ENCODE peak calls at places on chromosome 19, in five cellular contexts. V is left lung, N is bronchial epithelial cell, C is brain microvascular endothelial cell, Y is progenitor cell of endocrine pancreas. A is an unnamed sample.

GRCh38 chr19:10260141-10260584 is 8.1 kb downstream of the MRPL4 start:
- DNase-seq in V (peak), N (peak), C (no peak), Y (no peak), A (no peak)

GRCh38 chr19:46697142-46697960 is 19.6 kb downstream of the PRKD2 start:
- DNase-seq in V (peak), N (peak), C (peak), Y (peak), A (peak)

GRCh38 chr19:54436031-54436523 is 12.9 kb upstream of the LENG8 start:
- DNase-seq in V (no peak), N (no peak), C (no peak), Y (no peak), A (no peak)

GRCh38 chr19:4521170-4521887 is 3.0 kb upstream of the PLIN4 start:
- DNase-seq in V (no peak), N (no peak), C (no peak), Y (no peak), A (no peak)

GRCh38 chr19:45364696-45365095 is 5.7 kb downstream of the ERCC2 start:
- DNase-seq in V (no peak), N (no peak), C (no peak), Y (no peak), A (no peak)

GRCh38 chr19:40791996-40792395 is 7.0 kb upstream of the EGLN2 start:
- DNase-seq in V (no peak), N (no peak), C (no peak), Y (no peak), A (no peak)

GRCh38 chr19:35212241-35212640 is 16.3 kb downstream of the FAM187B start:
- DNase-seq in V (no peak), N (no peak), C (no peak), Y (no peak), A (no peak)

GRCh38 chr19:2711175-2711936 is 8.9 kb upstream of the GNG7 start:
- DNase-seq in V (no peak), N (peak), C (peak), Y (no peak), A (no peak)

GRCh38 chr19:16067205-16067938 is 8.9 kb upstream of the TPM4 start:
- DNase-seq in V (peak), N (peak), C (peak), Y (no peak), A (no peak)

GRCh38 chr19:35882074-35882832 is 13.9 kb downstream of the APLP1 start:
- DNase-seq in V (no peak), N (peak), C (peak), Y (no peak), A (no peak)

GRCh38 chr19:32581704-32582164 is 744 bp downstream of the PDCD5 start:
- DNase-seq in V (no peak), N (peak), C (peak), Y (no peak), A (no peak)

GRCh38 chr19:18290250-18291018 is 9.0 kb upstream of the JUND start:
- DNase-seq in V (peak), N (no peak), C (peak), Y (no peak), A (no peak)

GRCh38 chr19:4581381-4582111 is 22.1 kb upstream of the SEMA6B start:
- DNase-seq in V (no peak), N (no peak), C (no peak), Y (no peak), A (no peak)

GRCh38 chr19:58001895-58002369 is 688 bp downstream of the ZNF606 start:
- DNase-seq in V (no peak), N (no peak), C (peak), Y (no peak), A (no peak)

GRCh38 chr19:55069859-55070225 is 5.8 kb upstream of the EPS8L1 start:
- DNase-seq in V (no peak), N (no peak), C (no peak), Y (no peak), A (no peak)

GRCh38 chr19:4589579-4590410 is 30.3 kb upstream of the SEMA6B start:
- DNase-seq in V (no peak), N (no peak), C (no peak), Y (no peak), A (no peak)

GRCh38 chr19:47549341-47549768 is 23.6 kb downstream of the ZNF541 start:
- DNase-seq in V (peak), N (no peak), C (no peak), Y (no peak), A (no peak)

GRCh38 chr19:7263066-7263465 is 31.1 kb downstream of the INSR start:
- DNase-seq in V (no peak), N (no peak), C (no peak), Y (no peak), A (no peak)

GRCh38 chr19:41334793-41335192 is 18.9 kb downstream of the TGFB1 start:
- DNase-seq in V (no peak), N (no peak), C (no peak), Y (no peak), A (no peak)

GRCh38 chr19:48963371-48964204 is 1.5 kb upstream of the FTL start:
- DNase-seq in V (peak), N (peak), C (no peak), Y (peak), A (peak)

GRCh38 chr19:44596428-44597130 is 16.8 kb upstream of the IGSF23 start:
- DNase-seq in V (no peak), N (no peak), C (no peak), Y (no peak), A (no peak)

GRCh38 chr19:21221653-21222052 is 79.8 kb downstream of the ZNF431 start:
- DNase-seq in V (no peak), N (no peak), C (no peak), Y (no peak), A (no peak)

GRCh38 chr19:6010107-6010506 is 32.2 kb upstream of the RANBP3 start:
- DNase-seq in V (no peak), N (no peak), C (no peak), Y (no peak), A (no peak)

GRCh38 chr19:16074488-16075365 is 1.6 kb upstream of the TPM4 start:
- DNase-seq in V (peak), N (no peak), C (no peak), Y (no peak), A (no peak)

GRCh38 chr19:17530586-17530985 is 19.1 kb downstream of the PGLS start:
- DNase-seq in V (no peak), N (no peak), C (no peak), Y (no peak), A (no peak)

GRCh38 chr19:44869728-44870470 is 21.2 kb upstream of the TOMM40 start:
- DNase-seq in V (peak), N (no peak), C (peak), Y (no peak), A (no peak)

GRCh38 chr19:45293682-45294081 is 29.0 kb downstream of the CKM start:
- DNase-seq in V (no peak), N (peak), C (no peak), Y (no peak), A (no peak)

GRCh38 chr19:24048261-24048660 is 38.7 kb upstream of the ZNF254 start:
- DNase-seq in V (no peak), N (no peak), C (no peak), Y (no peak), A (no peak)

GRCh38 chr19:19079571-19079970 is 15.8 kb downstream of the SLC25A42 start:
- DNase-seq in V (no peak), N (no peak), C (no peak), Y (no peak), A (no peak)

GRCh38 chr19:5028229-5028886 is 59.4 kb downstream of the KDM4B start:
- DNase-seq in V (no peak), N (no peak), C (no peak), Y (no peak), A (no peak)

GRCh38 chr19:17703823-17704463 is 15.3 kb upstream of the MAP1S start:
- DNase-seq in V (no peak), N (peak), C (peak), Y (no peak), A (peak)

GRCh38 chr19:49502866-49503581 is 6.8 kb downstream of the RPS11 start:
- DNase-seq in V (no peak), N (peak), C (peak), Y (no peak), A (no peak)

GRCh38 chr19:55670280-55671053 is 4.6 kb upstream of the EPN1 start:
- DNase-seq in V (peak), N (no peak), C (no peak), Y (no peak), A (no peak)

GRCh38 chr19:55638864-55639359 is 1.9 kb upstream of the ZNF580 start:
- DNase-seq in V (no peak), N (no peak), C (no peak), Y (no peak), A (no peak)

GRCh38 chr19:6071103-6071485 is 39.2 kb downstream of the RFX2 start:
- DNase-seq in V (no peak), N (peak), C (no peak), Y (no peak), A (no peak)

GRCh38 chr19:53980553-53981407 is 10.7 kb upstream of the CACNG6 start:
- DNase-seq in V (no peak), N (no peak), C (peak), Y (no peak), A (no peak)

GRCh38 chr19:10069046-10069445 is 17.1 kb upstream of the SHFL start:
- DNase-seq in V (no peak), N (peak), C (no peak), Y (no peak), A (no peak)

DNA sequence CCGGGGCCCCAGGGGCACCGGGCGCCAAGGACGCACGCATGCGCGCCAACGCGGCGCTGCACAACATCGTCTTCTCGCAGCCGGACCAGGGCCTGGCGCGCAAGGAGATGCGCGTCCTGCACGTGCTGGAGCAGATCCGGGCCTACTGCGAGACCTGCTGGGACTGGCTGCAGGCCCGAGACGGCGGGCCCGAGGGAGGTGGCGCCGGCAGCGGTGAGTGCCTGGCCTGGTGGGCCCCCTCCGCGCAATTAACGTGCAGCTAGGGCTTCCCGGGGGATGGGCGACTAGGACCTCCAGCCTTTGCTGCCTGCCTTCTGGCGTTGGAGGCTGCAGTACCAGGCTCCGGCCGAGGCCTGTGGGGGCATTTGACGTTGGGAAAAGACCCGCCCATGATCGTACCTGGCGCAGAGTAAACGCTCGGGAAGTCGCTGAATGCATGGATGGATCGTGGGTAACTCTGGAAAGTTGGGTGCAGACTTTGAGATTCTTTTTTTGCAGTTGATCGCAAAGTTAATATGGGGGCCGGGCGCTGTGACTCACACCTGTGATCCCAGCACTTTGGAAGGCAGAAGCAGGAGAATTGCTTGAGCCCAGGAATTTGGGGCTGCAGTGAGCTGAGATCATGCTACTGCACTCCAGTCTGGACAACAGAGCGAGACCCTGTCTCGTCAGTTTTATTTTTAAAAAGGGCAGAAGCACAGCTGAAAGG is 7.3 kb downstream of the APC2 start:
- DNase-seq in V (no peak), N (no peak), C (no peak), Y (no peak), A (no peak)
- TF ChIP-seq CTCF in V (no peak), N (peak), C (no peak), Y (peak), A (no peak)

GRCh38 chr19:12513531-12514061 is 29.0 kb upstream of the ZNF709 start:
- DNase-seq in V (no peak), N (no peak), C (no peak), Y (no peak), A (no peak)
- TF ChIP-seq CTCF in V (no peak), N (no peak), C (peak), Y (no peak), A (no peak)

GRCh38 chr19:33767898-33768413 is 28.7 kb upstream of the KCTD15 start:
- DNase-seq in V (no peak), N (no peak), C (no peak), Y (peak), A (no peak)
- TF ChIP-seq CTCF in V (no peak), N (no peak), C (peak), Y (peak), A (no peak)

GRCh38 chr19:11530432-11530831 is 1.5 kb upstream of the ECSIT start:
- DNase-seq in V (peak), N (peak), C (peak), Y (no peak), A (no peak)
- TF ChIP-seq CTCF in V (no peak), N (peak), C (peak), Y (peak), A (no peak)

GRCh38 chr19:12836529-12836863 is 1.8 kb upstream of the MAST1 start:
- DNase-seq in V (no peak), N (no peak), C (no peak), Y (no peak), A (no peak)

GRCh38 chr19:12840091-12841079 is 2.1 kb downstream of the MAST1 start:
- DNase-seq in V (peak), N (peak), C (peak), Y (peak), A (peak)

GRCh38 chr19:12838893-12839656 is 760 bp downstream of the MAST1 start:
- DNase-seq in V (no peak), N (no peak), C (no peak), Y (no peak), A (no peak)

GRCh38 chr19:12837225-12837624 is 1.1 kb upstream of the MAST1 start:
- DNase-seq in V (no peak), N (peak), C (no peak), Y (no peak), A (no peak)

GRCh38 chr19:12838182-12838890 is at the start of gene MAST1:
- DNase-seq in V (no peak), N (no peak), C (no peak), Y (peak), A (no peak)
- TF ChIP-seq CTCF in V (peak), N (peak), C (peak), Y (peak), A (peak)

GRCh38 chr19:50516859-50517703 is 3.4 kb upstream of the ASPDH start:
- DNase-seq in V (no peak), N (no peak), C (no peak), Y (no peak), A (no peak)

GRCh38 chr19:50516456-50516855 is 2.7 kb upstream of the ASPDH start:
- DNase-seq in V (peak), N (no peak), C (no peak), Y (no peak), A (no peak)

GRCh38 chr19:50517704-50518075 is 4.0 kb upstream of the ASPDH start:
- DNase-seq in V (no peak), N (no peak), C (no peak), Y (no peak), A (no peak)

GRCh38 chr19:50519006-50519575 is 5.4 kb upstream of the ASPDH start:
- DNase-seq in V (peak), N (no peak), C (no peak), Y (no peak), A (no peak)

GRCh38 chr19:50518091-50519005 is 4.6 kb upstream of the ASPDH start:
- DNase-seq in V (no peak), N (no peak), C (no peak), Y (no peak), A (no peak)
- TF ChIP-seq CTCF in V (no peak), N (no peak), C (no peak), Y (no peak), A (no peak)

DNA sequence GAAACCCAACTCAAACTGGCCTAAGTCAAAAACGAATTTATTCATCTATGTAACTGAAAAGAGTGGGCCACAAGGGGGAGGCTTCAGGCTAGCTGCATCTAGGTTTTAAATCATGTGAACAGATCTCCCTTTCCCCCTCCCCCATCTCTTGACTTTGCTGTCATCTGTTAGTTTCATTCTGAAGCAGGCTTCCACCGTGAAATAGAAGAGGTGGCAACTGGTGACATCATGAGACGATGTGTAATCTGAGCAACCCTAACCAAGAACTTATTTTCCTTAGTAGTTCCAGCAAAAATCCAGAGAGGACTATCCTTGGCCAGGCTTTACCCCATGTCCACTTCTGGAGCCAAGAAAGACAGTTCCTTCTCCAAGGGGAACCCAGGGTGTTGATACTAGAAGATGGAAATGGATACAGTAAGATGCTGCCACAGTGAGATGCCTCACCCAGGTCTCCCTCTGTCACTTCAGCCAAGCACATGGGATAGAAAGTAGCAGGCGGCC is 9.4 kb downstream of the SAMD4B start:
- DNase-seq in V (no peak), N (no peak), C (no peak), Y (no peak), A (no peak)
- TF ChIP-seq CTCF in V (no peak), N (no peak), C (no peak), Y (no peak), A (no peak)

DNA sequence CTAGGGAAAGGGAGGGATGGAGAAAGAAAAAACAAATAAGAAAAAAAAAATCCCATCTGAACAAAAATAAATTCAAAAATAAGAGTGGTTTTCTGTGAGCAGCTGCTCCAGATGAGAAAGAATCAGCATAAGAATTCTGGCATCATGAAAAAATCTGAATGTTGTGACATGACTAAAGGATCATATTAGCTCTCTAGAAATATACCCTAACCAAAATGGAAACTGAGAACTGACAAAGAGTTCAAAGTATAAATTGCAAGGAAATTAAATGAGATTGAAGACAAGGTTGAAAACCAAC is 579.0 kb downstream of the UQCRFS1 start:
- DNase-seq in V (no peak), N (no peak), C (no peak), Y (no peak), A (no peak)
- TF ChIP-seq CTCF in V (no peak), N (no peak), C (no peak), Y (no peak), A (no peak)

GRCh38 chr19:22528956-22529355 is 105.2 kb upstream of the ZNF492 start:
- DNase-seq in V (no peak), N (no peak), C (no peak), Y (no peak), A (no peak)

GRCh38 chr19:22533761-22534160 is 100.4 kb upstream of the ZNF492 start:
- DNase-seq in V (no peak), N (no peak), C (no peak), Y (no peak), A (no peak)

GRCh38 chr19:22530042-22530441 is 104.1 kb upstream of the ZNF492 start:
- DNase-seq in V (no peak), N (no peak), C (no peak), Y (no peak), A (no peak)

GRCh38 chr19:22527554-22527953 is 105.4 kb upstream of the ZNF98 start:
- DNase-seq in V (no peak), N (no peak), C (no peak), Y (no peak), A (no peak)

GRCh38 chr19:22532388-22533310 is 101.5 kb upstream of the ZNF492 start:
- DNase-seq in V (peak), N (no peak), C (no peak), Y (no peak), A (peak)
- TF ChIP-seq CTCF in V (no peak), N (no peak), C (no peak), Y (no peak), A (no peak)